ENCODE peak calls at places on chromosome 4, in four cellular contexts. V, A, P and I are unnamed samples.

GRCh38 chr4:102343964-102344519 is 1.2 kb downstream of the SLC39A8 start:
- DNase-seq in P (no peak), V (no peak), A (no peak), I (peak)

GRCh38 chr4:162509333-162509732 is 345.5 kb upstream of the FSTL5 start:
- DNase-seq in A (no peak), V (no peak), P (no peak), I (no peak)

GRCh38 chr4:83328486-83328885 is 6.2 kb downstream of the HPSE start:
- DNase-seq in V (no peak), P (peak), A (no peak), I (no peak)

GRCh38 chr4:94533405-94534223 is 81.9 kb downstream of the PDLIM5 start:
- DNase-seq in V (no peak), P (peak), A (peak), I (no peak)

GRCh38 chr4:150164956-150165355 is 86.7 kb downstream of the DCLK2 start:
- DNase-seq in P (no peak), A (no peak), V (no peak), I (no peak)

GRCh38 chr4:112649055-112649408 is 12.1 kb downstream of the LARP7 start:
- DNase-seq in A (no peak), V (no peak), P (no peak), I (no peak)

GRCh38 chr4:26807330-26807729 is 53.3 kb upstream of the STIM2 start:
- DNase-seq in P (no peak), A (no peak), V (no peak), I (no peak)

GRCh38 chr4:182264139-182264752 is 21.0 kb downstream of the TENM3 start:
- DNase-seq in P (no peak), A (no peak), V (no peak), I (no peak)

GRCh38 chr4:91829531-91829930 is 474.2 kb upstream of the GRID2 start:
- DNase-seq in V (no peak), A (no peak), P (no peak), I (no peak)

GRCh38 chr4:42628740-42629139 is 28.2 kb downstream of the ATP8A1 start:
- DNase-seq in V (no peak), A (no peak), P (no peak), I (no peak)

GRCh38 chr4:87017580-87018061 is 82.8 kb downstream of the AFF1 start:
- DNase-seq in A (no peak), P (no peak), V (no peak), I (no peak)

GRCh38 chr4:43816107-43816506 is 632.5 kb downstream of the KCTD8 start:
- DNase-seq in A (no peak), V (no peak), P (no peak), I (no peak)
- H3K4me3 ChIP-seq in A (no peak), V (no peak), P (no peak), I (no peak)

GRCh38 chr4:20313237-20314030 is 61.7 kb downstream of the SLIT2 start:
- DNase-seq in V (no peak), A (peak), P (no peak), I (peak)
- TF ChIP-seq CTCF in V (no peak), A (peak), P (no peak), I (peak)

DNA sequence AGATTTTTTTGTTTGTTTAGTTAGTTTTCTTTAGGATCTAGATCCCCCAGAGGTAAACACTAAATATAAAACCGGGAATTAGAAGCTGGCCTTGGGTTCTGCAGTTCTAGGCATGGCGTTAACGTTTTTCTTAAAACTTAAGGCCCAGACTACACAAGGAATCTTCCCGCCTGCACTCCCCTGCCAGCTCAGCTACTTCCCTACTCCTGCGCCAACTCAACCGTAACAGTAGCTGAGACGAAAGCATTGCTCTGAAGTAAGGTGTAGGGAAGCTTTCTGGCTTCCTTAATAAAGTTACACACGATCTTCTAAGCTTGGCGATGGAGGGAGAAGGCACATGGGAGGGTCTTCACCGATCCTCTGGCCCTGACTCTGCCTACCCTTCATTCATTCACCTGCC is 37.1 kb downstream of the CPE start:
- DNase-seq in P (no peak), A (no peak), V (no peak), I (no peak)
- H3K4me3 ChIP-seq in P (no peak), A (no peak), V (no peak), I (no peak)

DNA sequence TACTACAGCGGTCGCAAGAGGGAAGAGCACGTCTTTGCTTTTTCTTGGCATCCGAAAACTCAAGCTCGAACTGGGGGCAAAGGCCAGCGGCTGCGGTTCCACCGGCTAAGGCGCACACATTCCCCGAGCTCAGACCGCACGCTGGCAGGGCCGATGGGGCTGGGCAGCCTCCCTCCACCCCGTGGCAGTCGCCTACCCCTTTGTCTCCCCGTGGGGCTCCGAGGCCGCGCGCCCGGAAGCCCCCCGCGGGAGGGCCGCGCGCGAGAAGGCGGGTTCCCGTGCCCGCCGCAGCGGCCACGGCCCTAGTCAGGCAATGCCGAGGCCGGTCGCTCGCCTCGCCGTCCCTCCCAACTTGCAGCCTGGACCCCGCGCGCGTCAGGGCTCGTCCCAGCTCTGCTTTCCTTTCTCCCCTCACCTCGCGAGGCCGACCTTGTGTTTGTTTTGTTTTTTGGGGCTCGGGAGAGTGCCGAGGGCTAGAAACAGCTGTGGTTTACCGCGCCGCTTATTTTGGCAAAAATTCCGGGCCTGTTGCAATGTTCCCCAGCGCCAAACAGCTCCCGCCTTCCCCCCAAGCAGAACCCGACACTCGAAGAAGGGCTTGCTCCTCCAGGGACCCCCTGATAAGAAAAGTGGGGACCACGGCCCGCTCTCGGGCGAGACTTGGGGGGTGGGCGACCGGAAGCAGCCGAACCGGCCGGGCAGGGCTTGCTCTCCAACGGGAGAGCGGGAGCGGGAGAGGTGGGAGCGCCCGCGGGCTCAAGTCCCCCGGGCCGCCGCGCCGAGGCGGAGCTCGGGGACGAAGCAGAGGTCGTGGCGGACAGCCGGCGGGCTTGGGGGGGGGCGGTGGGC is 553 bp upstream of the N4BP2 start:
- DNase-seq in P (peak), V (peak), A (peak), I (peak)
- TF ChIP-seq CTCF in P (no peak), V (no peak), A (no peak), I (no peak)

DNA sequence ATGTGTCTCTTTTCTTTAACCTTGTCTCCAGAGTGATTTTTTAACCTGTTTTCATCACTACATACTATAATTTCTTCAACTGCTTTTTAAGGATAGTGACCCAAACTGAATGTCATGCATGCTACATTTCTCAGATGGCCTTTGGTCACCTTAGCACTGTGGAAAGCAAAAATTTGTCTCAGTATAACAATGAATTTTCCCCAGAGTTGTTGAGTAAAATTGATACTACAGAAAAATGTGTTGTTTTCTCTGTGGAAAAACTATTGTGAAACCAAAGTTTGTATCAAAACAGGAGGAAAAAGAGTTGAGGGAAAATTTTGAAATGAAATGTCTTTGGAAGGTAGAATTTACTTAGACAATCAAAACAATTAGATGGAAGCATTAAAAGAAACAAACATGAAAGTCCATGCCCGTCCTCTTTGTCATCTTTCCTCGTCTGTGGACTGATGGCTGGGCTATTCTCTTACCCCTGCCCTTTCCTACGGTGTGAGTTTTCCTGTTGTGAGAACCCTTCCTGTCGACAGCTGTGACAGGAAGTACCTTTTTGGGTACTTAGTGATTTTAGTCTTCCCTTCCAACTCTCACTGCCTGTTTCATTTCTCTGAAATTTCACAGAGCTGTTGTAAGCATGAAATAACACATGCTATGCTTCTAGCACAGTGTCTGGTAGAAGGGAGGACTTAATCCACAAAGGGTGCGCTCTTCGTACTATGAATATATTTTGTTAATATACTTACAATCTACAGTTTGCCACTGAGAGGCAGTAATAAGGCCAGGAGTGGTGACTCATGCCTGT is 50.8 kb downstream of the LRP2BP start:
- DNase-seq in V (no peak), A (peak), P (peak), I (peak)
- H3K4me3 ChIP-seq in V (no peak), A (no peak), P (no peak), I (no peak)

DNA sequence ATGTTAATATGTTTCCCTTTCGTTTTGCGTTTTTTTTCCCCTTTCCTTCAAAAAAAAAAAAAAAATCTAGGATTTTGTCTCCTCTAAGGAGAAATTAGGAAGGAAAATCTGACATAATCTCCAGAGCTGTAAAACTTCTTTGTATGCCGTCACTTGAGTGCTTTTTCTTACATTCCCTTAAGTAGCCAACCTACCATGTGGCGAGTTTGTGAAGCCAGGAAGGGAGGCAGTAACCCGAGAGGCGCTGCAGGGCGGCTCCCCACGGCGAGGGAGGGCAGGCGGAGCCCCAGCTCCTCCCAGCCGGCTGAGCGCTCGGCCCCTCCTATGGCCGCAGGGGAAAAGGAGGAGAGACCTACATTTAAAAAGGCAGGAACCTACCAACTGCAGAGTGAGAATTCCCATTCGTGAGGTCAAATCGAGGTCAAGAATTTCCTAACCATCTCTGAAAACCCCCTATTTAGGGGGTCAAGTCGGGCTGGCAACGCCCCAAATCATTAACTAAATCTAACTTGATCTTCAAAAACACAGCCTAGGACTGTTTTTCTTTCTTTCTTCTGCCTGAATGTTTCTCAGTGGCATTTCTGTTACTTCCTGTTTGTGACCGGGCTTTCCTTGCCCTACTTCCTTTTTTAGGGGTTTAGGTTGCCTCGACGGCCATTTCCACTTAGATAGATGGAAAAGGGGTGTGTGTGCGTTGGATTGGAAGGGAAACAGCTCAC is 345.1 kb upstream of the KLF3 start:
- DNase-seq in P (peak), A (peak), V (peak), I (peak)
- TF ChIP-seq CTCF in P (no peak), A (no peak), V (no peak), I (no peak)

DNA sequence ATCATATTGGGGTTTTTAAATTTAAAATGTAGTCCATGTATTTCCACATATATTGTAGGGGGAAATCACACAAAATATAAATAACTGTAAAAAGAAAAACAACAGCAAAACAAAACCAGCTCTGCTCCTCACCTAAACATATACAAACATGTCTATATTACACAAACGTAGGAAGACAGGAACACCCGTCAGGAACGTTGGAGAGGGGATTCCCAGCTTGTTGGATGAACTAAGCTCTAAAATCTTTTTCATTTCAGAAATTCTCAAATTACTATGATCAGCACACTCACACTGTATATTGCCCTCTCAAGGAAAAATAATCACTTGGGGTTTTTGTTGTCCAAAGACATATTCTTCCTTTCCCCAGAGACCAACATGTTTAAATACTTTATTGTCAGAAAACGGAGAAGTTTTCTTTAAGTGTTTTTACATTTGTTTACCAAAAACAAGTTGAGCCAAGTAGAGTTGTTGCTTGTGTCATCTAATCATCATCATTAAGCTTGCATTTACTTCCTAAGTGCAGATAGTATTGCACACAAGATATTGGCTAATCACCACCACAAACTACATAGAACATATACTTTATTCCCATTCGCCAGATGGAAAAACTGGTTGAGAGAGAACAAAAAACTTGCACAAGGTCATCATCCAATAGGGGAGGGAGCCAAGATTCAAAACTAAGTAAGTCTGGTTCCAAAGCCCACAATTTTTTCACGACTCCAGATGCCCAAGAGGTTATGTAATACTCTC is 2.4 kb upstream of the TLR10 start:
- DNase-seq in P (no peak), V (no peak), A (no peak), I (no peak)
- H3K4me3 ChIP-seq in P (no peak), V (no peak), A (no peak), I (no peak)

GRCh38 chr4:185015108-185015507 is 3.2 kb upstream of the HELT start:
- DNase-seq in A (no peak), V (no peak), P (no peak), I (no peak)
- TF ChIP-seq CTCF in A (no peak), V (no peak), P (no peak), I (no peak)

GRCh38 chr4:139740121-139740520 is 74.5 kb downstream of the MGST2 start:
- DNase-seq in P (peak), A (no peak), V (no peak), I (no peak)

GRCh38 chr4:139743027-139743426 is 77.4 kb downstream of the MGST2 start:
- DNase-seq in P (no peak), V (no peak), A (no peak), I (no peak)

GRCh38 chr4:139738846-139739613 is 73.4 kb downstream of the MGST2 start:
- DNase-seq in A (no peak), V (no peak), P (no peak), I (no peak)

GRCh38 chr4:139744232-139744631 is 78.6 kb downstream of the MGST2 start:
- DNase-seq in V (no peak), P (no peak), A (no peak), I (no peak)

DNA sequence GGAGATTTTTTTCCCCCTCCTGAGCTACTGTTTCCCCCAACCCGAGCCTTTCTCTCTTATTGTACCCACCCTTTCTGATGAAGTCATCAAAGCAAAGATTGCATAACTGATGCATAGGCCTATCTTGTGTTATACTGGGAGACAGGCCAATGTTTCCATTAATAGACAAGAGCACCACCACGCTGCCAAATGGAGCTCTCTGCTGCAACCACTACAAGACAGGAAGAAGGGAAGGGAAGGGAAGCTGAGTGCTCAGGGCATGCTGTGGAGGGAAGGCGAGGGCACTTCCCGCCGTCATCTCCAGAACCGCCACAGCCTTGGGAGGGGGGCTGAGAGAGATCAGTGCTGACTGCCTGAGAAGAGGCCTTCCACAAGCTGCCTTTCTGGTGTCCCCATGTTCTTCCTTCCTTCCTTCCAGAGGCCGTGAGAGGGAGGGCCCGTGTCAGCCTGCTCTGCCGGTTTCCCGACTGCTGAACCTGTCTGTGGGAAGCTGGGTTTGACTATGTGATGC is 75.0 kb downstream of the MGST2 start:
- DNase-seq in V (no peak), P (peak), A (no peak), I (no peak)
- H3K4me3 ChIP-seq in V (peak), P (no peak), A (no peak), I (no peak)